ENCODE peak calls at places on chromosomes 11 and 22, in seven cellular contexts. V is body of pancreas, E is upper lobe of left lung, H is NB4, K is Peyer's patch, F is esophagus squamous epithelium, L is lower leg skin. A is an unnamed sample.

GRCh38 chr11:69352715-69353325 is 58.9 kb downstream of the MYEOV start:
- DNase-seq in L (peak), K (no peak), V (no peak), E (peak), H (peak), F (no peak), A (no peak)

GRCh38 chr22:28299760-28300159 is 379.9 kb downstream of the TTC28 start:
- DNase-seq in K (no peak), F (no peak), E (no peak), V (peak), L (no peak), H (no peak), A (no peak)

GRCh38 chr22:17412232-17412631 is 43.0 kb downstream of the CECR2 start:
- DNase-seq in F (no peak), K (no peak), L (no peak), H (no peak), V (no peak), E (peak), A (no peak)

GRCh38 chr11:105937738-105938137 is 84.3 kb downstream of the MSANTD4 start:
- DNase-seq in H (no peak), E (no peak), L (no peak), K (no peak), V (no peak), F (no peak), A (no peak)

GRCh38 chr11:132106336-132106982 is 736.0 kb downstream of the NTM start:
- DNase-seq in K (no peak), L (peak), V (no peak), F (no peak), E (no peak), H (no peak), A (no peak)

GRCh38 chr11:68314203-68314885 is 2.0 kb downstream of the LRP5 start:
- DNase-seq in F (no peak), K (no peak), L (no peak), V (no peak), H (peak), E (no peak), A (no peak)

GRCh38 chr22:37906364-37907008 is 389 bp downstream of the MICALL1 start:
- DNase-seq in H (peak), L (no peak), F (no peak), K (peak), V (no peak), E (no peak), A (no peak)

GRCh38 chr11:117179048-117179999 is 781 bp downstream of the SIDT2 start:
- DNase-seq in L (peak), E (peak), F (no peak), V (peak), H (peak), K (peak), A (peak)

GRCh38 chr11:124402326-124402922 is 3.6 kb upstream of the OR8B3 start:
- DNase-seq in H (peak), V (peak), L (no peak), E (peak), F (no peak), K (peak), A (no peak)

GRCh38 chr11:76694664-76695063 is 24.1 kb upstream of the LRRC32 start:
- DNase-seq in K (no peak), H (no peak), E (no peak), L (no peak), F (no peak), V (no peak), A (no peak)

GRCh38 chr11:93236741-93237675 is 39.2 kb upstream of the SLC36A4 start:
- DNase-seq in K (no peak), F (no peak), E (no peak), H (peak), V (peak), L (no peak), A (no peak)

GRCh38 chr11:131278472-131278871 is 91.9 kb upstream of the NTM start:
- DNase-seq in H (no peak), F (no peak), K (no peak), L (no peak), V (no peak), E (no peak), A (no peak)

GRCh38 chr11:32840587-32840986 is 10.9 kb downstream of the PRRG4 start:
- DNase-seq in V (no peak), K (no peak), E (no peak), L (no peak), H (no peak), F (no peak), A (no peak)

GRCh38 chr11:69650832-69651344 is 9.9 kb downstream of the CCND1 start:
- DNase-seq in V (no peak), F (no peak), H (no peak), L (peak), E (no peak), K (no peak), A (no peak)

GRCh38 chr11:35029979-35030378 is 109.0 kb upstream of the CD44 start:
- DNase-seq in V (no peak), F (no peak), E (peak), L (no peak), H (peak), K (no peak), A (no peak)

GRCh38 chr11:11211186-11211585 is 141.9 kb downstream of the CSNK2A3 start:
- DNase-seq in V (no peak), E (no peak), K (no peak), L (no peak), H (no peak), F (no peak), A (no peak)

GRCh38 chr22:30354644-30355043 is 2.0 kb downstream of the SF3A1 start:
- DNase-seq in H (no peak), F (no peak), K (no peak), V (no peak), E (no peak), L (no peak), A (no peak)

GRCh38 chr11:125724125-125724524 is 22.0 kb upstream of the PATE1 start:
- DNase-seq in H (peak), L (no peak), F (no peak), V (no peak), K (no peak), E (no peak), A (no peak)

GRCh38 chr11:75212463-75212862 is 28.1 kb upstream of the TPBGL start:
- DNase-seq in E (no peak), F (no peak), L (no peak), V (peak), H (no peak), K (no peak), A (no peak)

GRCh38 chr11:102229510-102230119 is 87.7 kb upstream of the BIRC3 start:
- DNase-seq in E (no peak), L (no peak), V (no peak), K (peak), F (no peak), H (no peak), A (no peak)

GRCh38 chr11:107858217-107859070 is at the start of gene SLC35F2:
- DNase-seq in K (peak), F (no peak), E (peak), L (peak), H (peak), V (peak), A (no peak)

GRCh38 chr22:42273855-42274451 is 3.5 kb upstream of the TCF20 start:
- DNase-seq in F (no peak), H (peak), K (peak), L (peak), E (no peak), V (no peak), A (no peak)

GRCh38 chr11:134647066-134647746 is 235.2 kb upstream of the B3GAT1 start:
- DNase-seq in K (peak), L (peak), E (no peak), F (no peak), H (no peak), V (no peak), A (no peak)

GRCh38 chr11:2133481-2134021 is 5.6 kb downstream of the IGF2 start:
- DNase-seq in E (no peak), K (no peak), L (no peak), H (no peak), F (no peak), V (no peak), A (no peak)

GRCh38 chr11:6587360-6587953 is 16.0 kb downstream of the RRP8 start:
- DNase-seq in K (no peak), H (no peak), V (peak), E (no peak), L (no peak), F (no peak), A (no peak)

GRCh38 chr11:3095712-3096361 is 38.6 kb upstream of the CARS1 start:
- DNase-seq in F (no peak), E (no peak), K (peak), L (peak), V (no peak), H (no peak), A (no peak)

GRCh38 chr11:72578051-72578450 is 96.2 kb downstream of the PDE2A start:
- DNase-seq in E (peak), V (peak), H (no peak), F (no peak), K (peak), L (peak), A (no peak)

GRCh38 chr11:32307449-32307848 is 127.9 kb downstream of the WT1 start:
- DNase-seq in H (no peak), F (no peak), K (no peak), L (no peak), V (no peak), E (no peak), A (no peak)

GRCh38 chr11:47946682-47947575 is 33.4 kb upstream of the PTPRJ start:
- DNase-seq in E (peak), F (no peak), V (peak), H (peak), K (peak), L (peak), A (no peak)

GRCh38 chr11:10638285-10638684 is 55.3 kb downstream of the IRAG1 start:
- DNase-seq in H (no peak), L (peak), K (peak), V (no peak), F (no peak), E (no peak), A (no peak)

GRCh38 chr11:100208207-100208606 is 478.9 kb upstream of the ARHGAP42 start:
- DNase-seq in L (no peak), F (no peak), V (no peak), K (no peak), H (no peak), E (no peak), A (no peak)

GRCh38 chr11:65251476-65251875 is 10.3 kb upstream of the POLA2 start:
- DNase-seq in F (no peak), K (no peak), H (no peak), L (no peak), E (no peak), V (no peak), A (no peak)
- TF ChIP-seq POLR2A in F (no peak), K (no peak), H (no peak), L (no peak), E (no peak), V (no peak), A (no peak)

DNA sequence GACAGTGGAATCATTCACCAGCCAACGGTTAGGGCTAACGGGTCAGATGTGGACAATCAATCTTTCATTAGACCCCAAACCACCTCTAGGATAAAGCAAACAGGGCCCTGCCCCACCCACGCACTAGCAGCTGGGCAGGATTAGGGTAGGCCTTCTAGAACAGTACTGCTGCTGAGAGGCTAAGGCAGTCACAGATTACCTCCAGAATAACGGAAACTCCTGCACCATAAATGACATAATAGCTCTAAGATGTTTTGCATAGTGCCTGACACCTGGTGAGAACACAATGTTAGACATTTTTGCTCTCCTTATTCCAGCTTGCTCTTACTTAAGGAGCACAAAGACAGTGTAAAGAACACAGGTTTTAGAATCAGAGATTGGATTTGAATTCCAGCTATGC is 1.8 kb downstream of the SYTL2 start:
- DNase-seq in V (no peak), K (peak), F (no peak), L (no peak), H (no peak), E (no peak), A (no peak)
- H3K4me3 ChIP-seq in V (no peak), K (peak), F (peak), L (no peak), H (no peak), E (peak), A (peak)

GRCh38 chr11:60905047-60905446 is 1.3 kb downstream of the PRPF19 start:
- DNase-seq in F (no peak), L (no peak), K (no peak), H (no peak), V (no peak), E (no peak), A (no peak)

GRCh38 chr11:60902625-60903024 is 3.8 kb downstream of the PRPF19 start:
- DNase-seq in H (no peak), V (no peak), F (no peak), K (no peak), E (no peak), L (no peak), A (no peak)

GRCh38 chr11:60908803-60909202 is 2.4 kb upstream of the PRPF19 start:
- DNase-seq in E (no peak), L (no peak), H (no peak), K (no peak), V (no peak), F (no peak), A (no peak)

GRCh38 chr11:60905551-60906113 is 753 bp downstream of the PRPF19 start:
- DNase-seq in V (peak), L (no peak), H (no peak), E (no peak), F (no peak), K (no peak), A (no peak)

GRCh38 chr11:60906132-60906972 is at the start of gene PRPF19:
- DNase-seq in V (peak), K (peak), L (peak), H (peak), F (peak), E (peak), A (no peak)
- TF ChIP-seq POLR2A in V (peak), K (peak), L (no peak), H (peak), F (peak), E (no peak), A (no peak)

DNA sequence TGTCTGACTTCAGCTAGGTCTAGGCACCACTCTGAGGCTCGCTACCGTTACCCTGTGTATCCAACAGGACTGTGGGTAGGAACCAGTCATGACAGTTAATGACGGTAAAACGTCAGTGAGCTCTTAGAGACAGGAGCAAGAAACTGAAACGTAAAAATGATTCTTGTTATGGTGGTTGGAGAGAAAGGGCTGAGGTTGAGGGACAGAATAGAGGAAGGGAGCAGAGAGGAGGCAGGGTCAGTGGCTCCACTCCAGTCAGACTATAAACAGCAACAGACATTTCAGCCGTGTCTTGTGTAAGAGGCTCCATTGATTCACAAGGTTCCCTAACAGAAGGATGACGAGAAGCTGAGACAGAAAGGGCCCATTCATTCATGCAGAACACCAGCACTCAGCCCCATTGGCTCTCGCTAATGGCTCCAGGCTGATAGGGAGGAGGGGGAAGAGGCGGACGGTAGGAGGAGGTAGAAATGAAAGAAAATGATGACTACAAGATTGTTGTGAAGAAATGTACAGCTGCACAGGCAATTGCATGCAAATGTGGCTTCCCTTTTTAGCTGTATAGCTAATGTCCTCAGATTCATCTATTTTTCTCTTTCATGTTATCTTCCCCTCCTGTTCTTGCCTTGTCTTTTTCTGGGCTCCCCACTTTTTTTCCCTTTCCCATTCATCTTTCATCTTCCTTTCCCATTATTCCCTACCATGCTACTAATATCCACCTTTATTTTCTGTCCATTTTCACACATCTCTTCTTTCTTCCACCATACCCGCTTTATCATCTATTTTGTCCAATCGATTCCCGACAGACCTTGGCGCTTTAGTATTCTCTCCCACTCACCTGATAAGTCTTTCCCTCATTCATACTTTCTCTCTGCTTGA is 34.3 kb downstream of the ETS1 start:
- DNase-seq in V (no peak), F (no peak), E (no peak), L (no peak), H (peak), K (peak), A (no peak)
- H3K4me3 ChIP-seq in V (no peak), F (no peak), E (no peak), L (no peak), H (no peak), K (no peak), A (no peak)

GRCh38 chr22:49935561-49935960 is 17.1 kb downstream of the CRELD2 start:
- DNase-seq in H (peak), V (no peak), E (no peak), F (no peak), K (no peak), L (no peak), A (no peak)

GRCh38 chr22:49931863-49932262 is 13.4 kb downstream of the CRELD2 start:
- DNase-seq in H (no peak), K (no peak), L (no peak), F (no peak), E (no peak), V (no peak), A (no peak)

GRCh38 chr22:49934891-49935557 is 16.6 kb downstream of the CRELD2 start:
- DNase-seq in L (peak), F (no peak), E (peak), H (peak), V (peak), K (peak), A (no peak)

GRCh38 chr22:49934144-49934890 is 15.9 kb downstream of the CRELD2 start:
- DNase-seq in E (peak), K (peak), F (no peak), H (peak), L (no peak), V (peak), A (no peak)

GRCh38 chr22:49933236-49933921 is 14.9 kb downstream of the CRELD2 start:
- DNase-seq in E (no peak), V (peak), H (no peak), K (peak), F (no peak), L (peak), A (peak)
- TF ChIP-seq POLR2A in E (no peak), V (no peak), H (no peak), K (no peak), F (no peak), L (no peak), A (no peak)

GRCh38 chr22:46297151-46297819 is 615 bp downstream of the GTSE1 start:
- DNase-seq in F (no peak), E (no peak), V (peak), K (no peak), H (peak), L (no peak), A (no peak)
- H3K4me3 ChIP-seq in F (peak), E (peak), V (peak), K (peak), H (peak), L (peak), A (peak)

DNA sequence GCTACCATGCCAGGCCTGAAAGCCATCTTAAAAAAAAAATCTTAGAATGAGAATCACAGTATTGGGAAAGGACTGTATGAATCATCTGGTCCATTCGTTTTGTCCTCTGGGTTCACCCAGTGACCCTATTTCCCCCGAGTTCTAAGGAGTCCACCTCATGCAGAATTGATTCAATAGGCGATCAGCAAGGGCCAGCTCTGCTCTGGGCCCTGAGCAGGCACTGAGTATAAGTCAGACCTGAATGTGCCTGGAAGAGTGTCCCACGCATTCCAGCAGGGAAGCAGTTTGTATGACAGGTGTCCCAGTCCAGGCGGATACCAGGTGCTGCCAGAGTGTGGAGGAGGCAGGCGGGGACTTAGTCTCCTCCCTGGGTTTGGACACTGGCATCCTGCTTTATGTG is 883 bp upstream of the HMOX1 start:
- DNase-seq in H (no peak), F (no peak), L (no peak), K (peak), V (no peak), E (no peak), A (no peak)
- TF ChIP-seq POLR2A in H (no peak), F (no peak), L (no peak), K (no peak), V (no peak), E (no peak), A (no peak)

GRCh38 chr11:89463381-89463780 is 27.8 kb downstream of the NOX4 start:
- DNase-seq in V (no peak), H (no peak), K (no peak), E (no peak), F (no peak), L (no peak), A (no peak)
- H3K4me3 ChIP-seq in V (no peak), H (no peak), K (no peak), E (no peak), F (no peak), L (no peak), A (no peak)

GRCh38 chr22:21015051-21016006 is at the start of gene P2RX6:
- DNase-seq in E (no peak), F (no peak), K (no peak), L (no peak), H (peak), V (peak), A (no peak)

GRCh38 chr22:21013742-21014201 is 1.2 kb upstream of the P2RX6 start:
- DNase-seq in F (no peak), L (no peak), K (no peak), V (no peak), E (no peak), H (no peak), A (no peak)

GRCh38 chr22:21016644-21017420 is 1.9 kb downstream of the P2RX6 start:
- DNase-seq in H (no peak), L (no peak), F (no peak), E (no peak), V (no peak), K (no peak), A (no peak)

GRCh38 chr22:21012446-21013407 is 2.2 kb upstream of the P2RX6 start:
- DNase-seq in E (no peak), V (no peak), K (no peak), F (no peak), H (no peak), L (no peak), A (no peak)

GRCh38 chr22:21014202-21015050 is 539 bp upstream of the P2RX6 start:
- DNase-seq in L (peak), E (peak), H (peak), V (peak), K (peak), F (peak), A (no peak)
- TF ChIP-seq POLR2A in L (no peak), E (no peak), H (no peak), V (no peak), K (no peak), F (no peak), A (no peak)

A was measured in vagina.